ENCODE peak calls at places on chromosomes 4 and X, in six cellular contexts. One of them, this sample, is unnamed.

GRCh38 chr4:85734446-85734845 is 259.5 kb downstream of the ARHGAP24 start:
- DNase-seq in osteocyte: no peak
- DNase-seq in AG04450: no peak
- DNase-seq in activated naive CD8-positive, alpha-beta T cell treated with anti-CD3 and anti-CD28 coated beads, Interleukin-2, amount 50 U/mL, for 24 hours: no peak
- DNase-seq in colonic mucosa: no peak
- DNase-seq in amniotic epithelial cell: no peak
- DNase-seq in this sample: no peak

GRCh38 chr4:6390357-6390756 is 82.1 kb downstream of the PPP2R2C start:
- DNase-seq in osteocyte: no peak
- DNase-seq in AG04450: no peak
- DNase-seq in colonic mucosa: no peak
- DNase-seq in activated naive CD8-positive, alpha-beta T cell treated with anti-CD3 and anti-CD28 coated beads, Interleukin-2, amount 50 U/mL, for 24 hours: no peak
- DNase-seq in amniotic epithelial cell: no peak
- DNase-seq in this sample: no peak

GRCh38 chr4:119046263-119046662 is 89.4 kb upstream of the MYOZ2 start:
- DNase-seq in osteocyte: no peak
- DNase-seq in activated naive CD8-positive, alpha-beta T cell treated with anti-CD3 and anti-CD28 coated beads, Interleukin-2, amount 50 U/mL, for 24 hours: no peak
- DNase-seq in colonic mucosa: no peak
- DNase-seq in amniotic epithelial cell: no peak
- DNase-seq in AG04450: no peak
- DNase-seq in this sample: no peak

GRCh38 chr4:15293678-15294077 is 134.2 kb upstream of the C1QTNF7 start:
- DNase-seq in AG04450: no peak
- DNase-seq in colonic mucosa: no peak
- DNase-seq in activated naive CD8-positive, alpha-beta T cell treated with anti-CD3 and anti-CD28 coated beads, Interleukin-2, amount 50 U/mL, for 24 hours: no peak
- DNase-seq in amniotic epithelial cell: no peak
- DNase-seq in osteocyte: no peak
- DNase-seq in this sample: no peak

GRCh38 chr4:77158487-77158861 is 1.5 kb downstream of the CCNG2 start:
- DNase-seq in amniotic epithelial cell: peak
- DNase-seq in osteocyte: no peak
- DNase-seq in activated naive CD8-positive, alpha-beta T cell treated with anti-CD3 and anti-CD28 coated beads, Interleukin-2, amount 50 U/mL, for 24 hours: no peak
- DNase-seq in colonic mucosa: no peak
- DNase-seq in AG04450: no peak
- DNase-seq in this sample: no peak

GRCh38 chrX:56248492-56248891 is 16.3 kb downstream of the KLF8 start:
- DNase-seq in osteocyte: no peak
- DNase-seq in AG04450: no peak
- DNase-seq in colonic mucosa: peak
- DNase-seq in activated naive CD8-positive, alpha-beta T cell treated with anti-CD3 and anti-CD28 coated beads, Interleukin-2, amount 50 U/mL, for 24 hours: peak
- DNase-seq in amniotic epithelial cell: peak
- DNase-seq in this sample: peak

GRCh38 chr4:139975830-139976272 is 178.1 kb downstream of the MAML3 start:
- DNase-seq in amniotic epithelial cell: peak
- DNase-seq in osteocyte: no peak
- DNase-seq in AG04450: no peak
- DNase-seq in activated naive CD8-positive, alpha-beta T cell treated with anti-CD3 and anti-CD28 coated beads, Interleukin-2, amount 50 U/mL, for 24 hours: no peak
- DNase-seq in colonic mucosa: no peak
- DNase-seq in this sample: no peak

GRCh38 chr4:169248645-169249044 is 22.1 kb downstream of the SH3RF1 start:
- DNase-seq in amniotic epithelial cell: no peak
- DNase-seq in activated naive CD8-positive, alpha-beta T cell treated with anti-CD3 and anti-CD28 coated beads, Interleukin-2, amount 50 U/mL, for 24 hours: no peak
- DNase-seq in AG04450: no peak
- DNase-seq in osteocyte: no peak
- DNase-seq in colonic mucosa: no peak
- DNase-seq in this sample: no peak

GRCh38 chr4:125728568-125728967 is 413.8 kb downstream of the FAT4 start:
- DNase-seq in osteocyte: no peak
- DNase-seq in activated naive CD8-positive, alpha-beta T cell treated with anti-CD3 and anti-CD28 coated beads, Interleukin-2, amount 50 U/mL, for 24 hours: no peak
- DNase-seq in amniotic epithelial cell: peak
- DNase-seq in AG04450: peak
- DNase-seq in colonic mucosa: no peak
- DNase-seq in this sample: no peak